ENCODE peak calls at places on chromosomes 12 and 14, in ten cellular contexts. Z is lower lobe of right lung, I is astrocyte of the spinal cord, S is PC-3, K is AG04450, N is left ventricle myocardium inferior, L is RWPE2, G is HCT116, W is fibroblast of the aortic adventitia, A is AG10803. F is an unnamed sample.

GRCh38 chr14:61493239-61493638 is 171.9 kb downstream of the PRKCH start:
- DNase-seq in A (peak; percentile 97), K (peak; percentile 81), N (no peak), G (no peak), W (peak; percentile 98), L (no peak), I (peak; percentile 89), Z (no peak), S (peak; percentile 88), F (no peak)

GRCh38 chr12:64665506-64665905 is 55.2 kb downstream of the RASSF3 start:
- DNase-seq in G (no peak), Z (no peak), I (no peak), W (peak; percentile 43), K (no peak), L (no peak), A (no peak), N (no peak), S (no peak), F (peak; percentile 68)

GRCh38 chr14:94752575-94752974 is 17.3 kb downstream of the GSC start:
- DNase-seq in Z (no peak), G (no peak), K (no peak), I (no peak), L (no peak), S (no peak), A (no peak), W (no peak), N (peak; percentile 40), F (no peak)

GRCh38 chr12:87117516-87117915 is 861.3 kb upstream of the MGAT4C start:
- DNase-seq in L (no peak), S (no peak), I (no peak), W (no peak), N (no peak), G (no peak), A (no peak), K (no peak), Z (no peak), F (no peak)

GRCh38 chr14:88934231-88934898 is 109.9 kb downstream of the TTC8 start:
- DNase-seq in L (no peak), A (peak; percentile 25), N (no peak), G (no peak), K (peak; percentile 20), I (peak; percentile 43), S (no peak), Z (no peak), W (peak; percentile 41), F (no peak)

GRCh38 chr14:20803221-20803620 is 577 bp upstream of the RNASE1 start:
- DNase-seq in S (no peak), Z (no peak), L (no peak), G (no peak), A (no peak), W (no peak), K (no peak), N (peak; percentile 24), I (no peak), F (no peak)

GRCh38 chr12:6141048-6141447 is 16.6 kb upstream of the VWF start:
- DNase-seq in L (no peak), I (peak; percentile 76), A (no peak), G (no peak), K (peak; percentile 47), N (no peak), Z (no peak), S (no peak), W (no peak), F (no peak)

GRCh38 chr12:78192979-78193378 is 362.3 kb downstream of the NAV3 start:
- DNase-seq in K (no peak), A (peak; percentile 27), W (peak; percentile 49), N (no peak), I (peak; percentile 68), G (no peak), Z (no peak), S (no peak), L (no peak), F (no peak)

GRCh38 chr12:62847709-62848108 is 87.2 kb downstream of the PPM1H start:
- DNase-seq in K (no peak), A (no peak), I (peak; percentile 14), N (no peak), S (no peak), Z (no peak), W (no peak), L (no peak), G (no peak), F (no peak)

GRCh38 chr12:62934799-62935674 is at the start of gene PPM1H:
- DNase-seq in L (peak; percentile 64), K (no peak), W (peak; percentile 9), I (peak; percentile 22), N (peak; percentile 76), Z (peak; percentile 87), A (peak; percentile 16), G (peak; percentile 68), S (peak; percentile 89), F (peak; percentile 19)

DNA sequence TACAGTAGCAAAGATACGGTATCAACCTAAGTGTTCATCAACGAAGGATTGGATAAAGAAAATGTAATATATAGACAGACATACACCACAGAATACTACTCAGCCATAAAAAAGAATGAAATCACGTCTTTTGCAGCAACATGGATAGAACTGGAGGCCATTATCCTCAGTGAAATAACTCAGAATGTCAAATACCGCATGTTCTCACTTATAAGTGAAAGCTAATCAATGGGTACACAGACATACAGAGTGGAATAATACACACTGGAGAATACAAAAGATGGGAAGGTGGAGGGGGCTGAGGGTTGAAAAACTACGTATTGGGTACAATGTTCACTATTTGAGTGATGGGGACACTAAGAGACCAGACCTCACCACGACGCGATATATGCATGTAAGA is 1.1 kb downstream of the RACGAP1 start:
- DNase-seq in S (no peak), N (no peak), I (no peak), Z (no peak), A (no peak), W (no peak), L (no peak), K (no peak), G (no peak), F (no peak)
- H3K4me3 ChIP-seq in S (peak overlapping the region; percentile 82), N (peak overlapping the region; percentile 84), I (peak overlapping the region; percentile 94), Z (peak overlapping the region; percentile 79), A (peak overlapping the region; percentile 89), W (peak overlapping the region; percentile 92), L (peak overlapping the region; percentile 75), K (peak overlapping the region; percentile 90), G (peak overlapping the region; percentile 95), F (peak overlapping the region; percentile 80)

GRCh38 chr12:15855646-15856045 is 26.5 kb upstream of the STRAP start:
- DNase-seq in Z (no peak), N (no peak), W (peak; percentile 53), L (no peak), S (peak; percentile 47), A (peak; percentile 48), I (peak; percentile 64), G (no peak), K (no peak), F (no peak)

GRCh38 chr12:15861404-15861803 is 20.8 kb upstream of the STRAP start:
- DNase-seq in A (no peak), K (no peak), L (no peak), S (no peak), G (no peak), Z (no peak), N (no peak), I (no peak), W (peak; percentile 45), F (no peak)

GRCh38 chr12:15859136-15859535 is 23.1 kb upstream of the STRAP start:
- DNase-seq in N (no peak), G (no peak), S (no peak), Z (no peak), A (no peak), I (no peak), K (no peak), W (no peak), L (no peak), F (no peak)

GRCh38 chr12:15856097-15856982 is 25.8 kb upstream of the STRAP start:
- DNase-seq in W (peak; percentile 86), L (no peak), S (peak; percentile 81), A (peak; percentile 67), I (peak; percentile 79), G (peak; percentile 68), K (no peak), Z (no peak), N (no peak), F (peak; percentile 31)

GRCh38 chr12:15858348-15858747 is 23.8 kb upstream of the STRAP start:
- DNase-seq in N (no peak), I (no peak), L (no peak), A (no peak), Z (no peak), S (no peak), W (no peak), G (no peak), K (no peak), F (no peak)
- TF ChIP-seq CTCF in N (no peak), I (peak; percentile 27), L (no peak), A (no peak), Z (no peak), S (peak; percentile 11), W (peak; percentile 31), G (no peak), K (no peak), F (no peak)

GRCh38 chr14:97415907-97416306 is 618.7 kb downstream of the VRK1 start:
- DNase-seq in S (no peak), A (no peak), I (no peak), W (no peak), N (no peak), Z (no peak), L (no peak), G (no peak), K (no peak), F (no peak)

GRCh38 chr14:97414718-97415098 is 617.5 kb downstream of the VRK1 start:
- DNase-seq in L (no peak), S (no peak), W (no peak), Z (no peak), I (no peak), A (no peak), G (no peak), N (no peak), K (no peak), F (no peak)

GRCh38 chr14:97417331-97417730 is 620.1 kb downstream of the VRK1 start:
- DNase-seq in A (no peak), G (no peak), N (no peak), S (no peak), L (no peak), W (no peak), K (no peak), Z (no peak), I (no peak), F (no peak)

GRCh38 chr14:97413991-97414717 is 617.0 kb downstream of the VRK1 start:
- DNase-seq in A (no peak), S (no peak), N (no peak), G (no peak), K (no peak), W (no peak), L (no peak), Z (no peak), I (no peak), F (no peak)

GRCh38 chr14:97416550-97416949 is 619.4 kb downstream of the VRK1 start:
- DNase-seq in I (no peak), Z (no peak), A (no peak), K (no peak), L (no peak), G (no peak), W (no peak), S (no peak), N (no peak), F (no peak)
- H3K4me3 ChIP-seq in I (no peak overlapping the region), Z (no peak overlapping the region), A (no peak overlapping the region), K (no peak overlapping the region), L (no peak overlapping the region), G (no peak overlapping the region), W (no peak overlapping the region), S (no peak overlapping the region), N (no peak overlapping the region), F (no peak overlapping the region)

DNA sequence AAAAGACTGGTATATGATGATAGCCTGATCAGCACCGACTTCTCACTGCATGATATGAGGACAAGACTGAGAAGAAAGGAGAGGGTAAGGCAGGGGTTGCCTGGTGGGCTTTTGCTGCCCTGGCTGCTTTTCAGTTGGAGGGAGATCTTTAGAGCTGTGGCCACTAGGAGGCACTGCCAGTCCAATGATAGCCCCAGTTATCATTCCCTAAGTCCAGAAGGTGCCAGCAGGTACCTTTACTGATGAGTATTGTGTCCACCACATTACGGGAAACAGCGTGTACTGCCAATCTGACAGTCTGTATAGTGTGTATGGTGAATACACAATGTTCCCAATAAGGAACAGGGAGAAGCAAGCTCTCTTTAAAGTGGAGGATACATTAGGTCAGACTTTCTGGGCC is 55.8 kb upstream of the CCDC175 start:
- DNase-seq in L (no peak), N (no peak), S (peak; percentile 87), A (no peak), K (no peak), W (peak; percentile 42), G (peak; percentile 33), Z (no peak), I (peak; percentile 28), F (no peak)
- TF ChIP-seq CTCF in L (peak; percentile 67), N (peak; percentile 27), S (peak; percentile 100), A (peak; percentile 43), K (peak; percentile 63), W (peak; percentile 59), G (peak; percentile 75), Z (peak; percentile 45), I (peak; percentile 72), F (peak; percentile 75)